ENCODE peak calls at places on chromosomes 1 and 21, in four cellular contexts. S is right lobe of liver, Q is psoas muscle, K is neural progenitor cell. A is an unnamed sample. For H3K4me1, the result is how much of the 10 kb centered on the place peaks cover.

GRCh38 chr1:21911205-21912001 is 25.7 kb downstream of the HSPG2 start:
- DNase-seq in S (no peak), Q (peak), K (no peak), A (no peak)

GRCh38 chr1:7292033-7292681 is 478.9 kb upstream of the VAMP3 start:
- DNase-seq in S (no peak), Q (no peak), K (no peak), A (no peak)

GRCh38 chr1:185157599-185158469 is 867 bp downstream of the SWT1 start:
- DNase-seq in S (no peak), Q (no peak), K (peak), A (no peak)

GRCh38 chr1:107590895-107591622 is 373.9 kb downstream of the VAV3 start:
- DNase-seq in S (no peak), Q (no peak), K (no peak), A (no peak)

GRCh38 chr1:201480231-201481003 is 11.4 kb upstream of the PHLDA3 start:
- DNase-seq in S (peak), Q (peak), K (peak), A (peak)

GRCh38 chr21:45017376-45017960 is 56.9 kb upstream of the ADARB1 start:
- DNase-seq in S (no peak), Q (peak), K (no peak), A (peak)

GRCh38 chr1:56506314-56506743 is 73.0 kb downstream of the PLPP3 start:
- DNase-seq in S (peak), Q (peak), K (no peak), A (peak)

GRCh38 chr1:100065183-100065968 is 67.4 kb downstream of the SASS6 start:
- DNase-seq in S (no peak), Q (no peak), K (no peak), A (no peak)

GRCh38 chr1:210214573-210215409 is 17.8 kb upstream of the SERTAD4 start:
- DNase-seq in S (no peak), Q (no peak), K (no peak), A (no peak)

GRCh38 chr1:83882906-83883305 is 116.0 kb downstream of the TTLL7 start:
- DNase-seq in S (peak), Q (no peak), K (peak), A (no peak)

GRCh38 chr1:92408825-92409224 is 77.9 kb downstream of the GFI1 start:
- DNase-seq in S (no peak), Q (no peak), K (no peak), A (no peak)

GRCh38 chr1:113153116-113153803 is 80.3 kb downstream of the LRIG2 start:
- DNase-seq in S (peak), Q (no peak), K (no peak), A (no peak)

GRCh38 chr1:101587749-101588148 is 350.9 kb downstream of the S1PR1 start:
- DNase-seq in S (peak), Q (peak), K (no peak), A (no peak)

GRCh38 chr1:70041317-70042045 is 163.9 kb downstream of the LRRC40 start:
- DNase-seq in S (no peak), Q (no peak), K (no peak), A (no peak)

GRCh38 chr1:163264256-163264655 is 57.5 kb upstream of the NUF2 start:
- DNase-seq in S (no peak), Q (no peak), K (no peak), A (no peak)

GRCh38 chr1:164813781-164814180 is 254.8 kb downstream of the PBX1 start:
- DNase-seq in S (no peak), Q (no peak), K (no peak), A (no peak)

GRCh38 chr1:245797592-245798366 is 643.0 kb downstream of the KIF26B start:
- DNase-seq in S (no peak), Q (no peak), K (peak), A (no peak)

GRCh38 chr1:110375490-110375889 is 15.3 kb downstream of the SLC16A4 start:
- DNase-seq in S (no peak), Q (no peak), K (no peak), A (no peak)

GRCh38 chr1:228081144-228081543 is 1.4 kb upstream of the ARF1 start:
- DNase-seq in S (peak), Q (peak), K (no peak), A (peak)

GRCh38 chr1:53957231-53957818 is 11.2 kb downstream of the LRRC42 start:
- DNase-seq in S (no peak), Q (no peak), K (no peak), A (no peak)

GRCh38 chr1:228334226-228334935 is 72.3 kb downstream of the TRIM11 start:
- DNase-seq in S (no peak), Q (peak), K (no peak), A (peak)

GRCh38 chr1:1907098-1907736 is 7.8 kb upstream of the CALML6 start:
- DNase-seq in S (peak), Q (no peak), K (no peak), A (peak)

GRCh38 chr1:83102630-83103071 is 896.3 kb downstream of the TTLL7 start:
- DNase-seq in S (no peak), Q (no peak), K (no peak), A (no peak)

GRCh38 chr21:44550807-44551206 is 498 bp downstream of the KRTAP10-2 start:
- DNase-seq in S (no peak), Q (no peak), K (no peak), A (peak)

GRCh38 chr21:43187715-43188114 is 18.9 kb downstream of the CRYAA start:
- DNase-seq in S (no peak), Q (no peak), K (no peak), A (no peak)

GRCh38 chr1:4963251-4963650 is 308.8 kb downstream of the AJAP1 start:
- DNase-seq in S (no peak), Q (peak), K (no peak), A (peak)

GRCh38 chr1:150970818-150971582 is 3.6 kb downstream of the CERS2 start:
- DNase-seq in S (peak), Q (peak), K (peak), A (peak)

GRCh38 chr1:65235867-65236805 is 73.2 kb upstream of the DNAJC6 start:
- DNase-seq in S (no peak), Q (no peak), K (peak), A (no peak)

GRCh38 chr1:74395492-74395891 is 116.9 kb downstream of the LRRC53 start:
- DNase-seq in S (no peak), Q (no peak), K (no peak), A (no peak)

GRCh38 chr1:21946836-21947587 is 9.9 kb upstream of the HSPG2 start:
- DNase-seq in S (peak), Q (no peak), K (peak), A (no peak)

GRCh38 chr1:23384312-23385058 is 14.8 kb upstream of the ZNF436 start:
- DNase-seq in S (no peak), Q (no peak), K (no peak), A (no peak)

GRCh38 chr1:64896546-64896945 is 69.8 kb downstream of the JAK1 start:
- DNase-seq in S (no peak), Q (no peak), K (no peak), A (no peak)

GRCh38 chr1:57683037-57683928 is 259.4 kb upstream of the DAB1 start:
- DNase-seq in S (no peak), Q (no peak), K (peak), A (no peak)

GRCh38 chr1:37497832-37498231 is 16.7 kb downstream of the MEAF6 start:
- DNase-seq in S (peak), Q (no peak), K (no peak), A (no peak)
- H3K4me1 ChIP-seq in S (under half), Q (under half), K (under half), A (under half)

DNA sequence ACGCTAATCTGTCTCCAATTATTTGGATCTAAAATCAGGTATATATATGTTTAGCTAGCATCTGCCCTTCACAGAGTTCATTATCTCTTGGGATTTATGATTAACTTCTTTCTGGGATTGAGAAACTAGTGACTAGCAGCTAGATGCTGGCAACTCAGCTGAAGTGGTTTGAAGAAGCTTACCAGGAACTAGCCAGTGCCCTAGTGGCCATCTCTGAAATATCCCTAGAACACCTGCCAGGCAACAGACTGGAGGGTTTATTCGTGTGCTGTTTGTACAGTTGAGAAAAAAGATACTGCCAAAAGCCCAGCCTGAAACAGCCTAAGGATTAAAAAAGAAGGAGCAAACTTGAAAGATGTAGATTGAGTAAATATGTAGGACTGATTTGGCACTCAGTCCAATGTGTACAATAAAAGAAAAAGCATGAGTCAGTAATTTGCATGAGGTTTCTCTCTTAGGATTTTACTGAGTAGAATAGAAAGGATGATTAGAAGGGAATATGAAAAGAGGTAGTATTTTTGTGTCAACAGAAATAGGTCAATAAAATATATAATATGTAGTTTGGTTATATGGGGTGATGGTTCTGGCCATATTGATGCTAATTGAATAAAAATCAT is 1144.6 kb upstream of the ADGRL2 start:
- DNase-seq in S (no peak), Q (no peak), K (peak), A (no peak)
- H3K27ac ChIP-seq in S (peak), Q (no peak), K (no peak), A (no peak)

GRCh38 chr1:167541013-167541412 is 12.5 kb downstream of the CREG1 start:
- DNase-seq in S (no peak), Q (no peak), K (no peak), A (no peak)

GRCh38 chr1:167542109-167543032 is 11.2 kb downstream of the CREG1 start:
- DNase-seq in S (no peak), Q (no peak), K (no peak), A (no peak)

GRCh38 chr1:167544447-167544846 is 9.1 kb downstream of the CREG1 start:
- DNase-seq in S (no peak), Q (no peak), K (no peak), A (no peak)

GRCh38 chr1:167543566-167543965 is 10.0 kb downstream of the CREG1 start:
- DNase-seq in S (no peak), Q (no peak), K (no peak), A (no peak)

DNA sequence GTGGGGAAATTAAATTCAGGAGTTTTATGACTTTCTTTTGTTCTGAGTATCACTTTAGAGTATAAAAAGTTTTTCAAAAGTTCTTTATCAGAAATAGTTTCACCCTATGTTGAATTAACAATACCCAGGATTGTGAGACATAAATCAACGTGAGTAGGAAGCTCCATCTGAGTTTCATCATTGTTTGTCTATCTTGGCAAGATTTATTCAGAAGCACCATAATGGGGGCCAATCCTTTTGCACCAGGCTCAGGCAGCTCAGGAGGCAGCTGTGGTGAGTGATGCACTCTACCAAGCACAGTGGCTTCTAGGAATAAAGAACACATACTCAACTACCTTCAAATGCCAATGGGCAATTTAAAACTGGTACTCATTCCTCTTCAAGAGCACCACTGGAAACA is 12.0 kb downstream of the CREG1 start:
- DNase-seq in S (no peak), Q (no peak), K (no peak), A (no peak)
- H3K4me1 ChIP-seq in S (half or more), Q (under half), K (under half), A (under half)

GRCh38 chr1:198693321-198693720 is 54.5 kb downstream of the PTPRC start:
- DNase-seq in S (no peak), Q (no peak), K (no peak), A (no peak)

GRCh38 chr1:198691063-198691462 is 52.2 kb downstream of the PTPRC start:
- DNase-seq in S (no peak), Q (no peak), K (no peak), A (no peak)

GRCh38 chr1:198699167-198700015 is 60.6 kb downstream of the PTPRC start:
- DNase-seq in S (peak), Q (no peak), K (peak), A (peak)

GRCh38 chr1:198696211-198696610 is 57.4 kb downstream of the PTPRC start:
- DNase-seq in S (no peak), Q (no peak), K (no peak), A (no peak)

DNA sequence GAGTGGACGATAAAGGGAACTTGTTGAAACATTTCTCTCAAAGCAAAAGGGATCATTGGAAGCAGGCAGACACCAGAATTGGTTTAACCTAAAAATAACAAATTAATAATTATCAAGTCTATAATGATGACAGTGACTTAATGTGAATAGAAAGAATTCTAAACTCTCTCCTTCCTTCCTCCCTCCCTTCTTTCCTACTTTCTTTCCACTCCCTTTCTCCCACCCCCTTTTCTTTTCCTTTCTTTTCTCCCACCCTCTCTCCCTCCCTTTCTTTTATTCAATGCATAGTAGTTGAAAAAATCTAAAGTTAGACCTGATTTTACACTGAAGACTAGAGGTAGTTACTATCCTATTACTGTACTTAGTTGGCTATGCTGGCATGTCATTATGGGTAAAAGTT is 55.7 kb downstream of the PTPRC start:
- DNase-seq in S (no peak), Q (no peak), K (no peak), A (no peak)
- H3K27ac ChIP-seq in S (no peak), Q (no peak), K (no peak), A (no peak)

GRCh38 chr1:44805311-44806024 is 1.7 kb downstream of the DYNLT4 start:
- DNase-seq in S (no peak), Q (no peak), K (no peak), A (peak)
- H3K4me1 ChIP-seq in S (under half), Q (under half), K (half or more), A (half or more)

DNA sequence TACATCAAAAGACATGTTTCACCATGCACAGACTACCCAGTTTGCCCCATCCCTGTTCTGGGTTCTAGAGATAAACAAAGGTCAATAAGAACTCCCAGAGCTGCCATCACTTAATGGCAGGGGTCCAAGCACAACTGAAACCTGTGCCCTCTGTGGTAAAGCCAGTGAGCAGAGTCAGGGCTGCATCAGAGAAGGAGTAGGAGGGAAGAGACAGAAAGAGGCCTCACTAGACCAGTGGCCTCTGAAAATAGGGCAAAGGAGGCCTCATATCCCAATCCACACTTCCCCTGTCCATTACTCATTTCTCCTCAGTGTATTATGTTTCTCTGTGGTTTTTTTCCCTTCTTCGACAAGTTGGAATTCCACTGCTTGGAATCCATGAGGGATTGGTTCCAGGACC is 10.2 kb downstream of the ATP1A2 start:
- DNase-seq in S (no peak), Q (no peak), K (no peak), A (peak)
- H3K27ac ChIP-seq in S (no peak), Q (peak), K (no peak), A (no peak)

GRCh38 chr1:208203127-208203847 is 40.9 kb downstream of the PLXNA2 start:
- DNase-seq in S (peak), Q (peak), K (no peak), A (peak)

GRCh38 chr1:208206092-208206698 is 38.0 kb downstream of the PLXNA2 start:
- DNase-seq in S (no peak), Q (no peak), K (no peak), A (no peak)

GRCh38 chr1:208204779-208205178 is 39.4 kb downstream of the PLXNA2 start:
- DNase-seq in S (no peak), Q (no peak), K (no peak), A (no peak)

GRCh38 chr1:208203848-208204609 is 40.2 kb downstream of the PLXNA2 start:
- DNase-seq in S (no peak), Q (no peak), K (no peak), A (no peak)

DNA sequence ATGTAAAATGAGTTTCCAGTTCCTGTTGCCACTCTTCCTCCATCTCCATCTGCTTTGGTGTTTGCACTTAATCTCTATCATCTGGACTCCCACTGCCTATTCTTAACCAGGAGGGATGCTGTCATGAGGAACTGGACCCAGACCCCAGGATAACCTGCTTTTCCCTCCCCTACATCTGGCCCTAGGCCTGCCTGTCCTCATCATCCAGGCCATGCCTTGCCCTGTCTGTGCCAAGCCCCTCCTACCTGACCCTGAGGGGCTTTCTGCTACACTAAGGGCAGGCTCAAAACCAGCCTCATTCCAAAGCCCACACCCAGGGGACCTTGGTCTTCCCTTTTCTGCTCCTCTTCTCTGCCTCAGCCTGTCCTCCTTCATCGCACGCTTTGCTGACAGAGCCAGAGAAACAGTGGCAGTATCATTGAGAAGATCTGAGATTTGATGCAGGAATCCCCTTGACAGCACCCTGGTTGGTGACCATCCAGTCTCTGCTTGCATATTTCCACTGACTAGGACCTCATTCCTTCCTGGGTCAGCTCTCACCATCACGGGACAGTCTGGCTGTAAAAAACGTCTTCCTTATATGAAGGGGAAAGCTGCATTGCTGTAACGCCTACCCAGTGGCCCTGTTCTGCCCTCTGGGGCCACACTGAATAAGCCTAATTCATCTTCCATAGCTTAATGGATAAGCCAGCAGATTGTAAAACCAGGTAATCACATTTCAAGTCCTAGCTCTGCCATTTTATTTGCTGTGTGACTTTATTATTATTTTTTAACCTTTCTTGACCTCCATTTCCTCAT is 38.8 kb downstream of the PLXNA2 start:
- DNase-seq in S (no peak), Q (no peak), K (no peak), A (no peak)
- H3K4me1 ChIP-seq in S (under half), Q (under half), K (under half), A (half or more)

DNA sequence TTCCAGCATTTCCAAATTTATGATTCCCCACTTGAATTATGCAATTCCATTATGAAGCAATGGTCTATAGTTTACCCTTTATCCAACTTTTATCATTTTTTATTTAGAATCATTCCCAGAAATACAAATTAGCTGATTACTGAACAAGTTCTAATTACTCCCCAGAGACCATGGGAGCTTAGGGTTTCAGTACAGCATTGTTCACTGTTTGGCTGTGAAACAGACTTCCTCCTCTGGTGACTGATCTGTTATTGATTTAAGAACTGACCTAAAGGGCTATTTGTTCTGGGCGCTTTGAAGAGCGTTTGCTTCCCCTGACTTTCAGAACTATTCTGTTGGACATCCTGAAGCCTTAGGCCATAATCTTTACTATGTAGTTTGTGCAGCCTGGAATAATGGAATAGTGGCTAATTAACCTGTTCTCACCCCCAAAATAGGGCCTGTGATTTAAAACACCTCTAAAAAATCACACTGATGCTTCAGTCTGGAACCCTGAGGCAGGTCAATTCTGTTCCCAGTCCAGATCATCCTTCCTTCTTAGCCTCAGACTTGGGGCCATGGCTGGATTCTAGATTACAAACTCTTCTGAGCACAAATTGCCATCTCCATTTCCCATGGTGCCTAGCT is 58.7 kb downstream of the ALG14 start:
- DNase-seq in S (no peak), Q (no peak), K (no peak), A (no peak)
- H3K27ac ChIP-seq in S (no peak), Q (no peak), K (no peak), A (peak)

GRCh38 chr1:200365897-200366426 is 43.9 kb downstream of the ZNF281 start:
- DNase-seq in S (no peak), Q (no peak), K (no peak), A (no peak)
- H3K4me1 ChIP-seq in S (under half), Q (under half), K (under half), A (under half)

A was measured in upper lobe of right lung.